ENCODE peak calls at places on chromosomes 16 and 17, in nine cellular contexts. One of them, this sample, is unnamed.

GRCh38 chr16:24430937-24431760 is 108.2 kb upstream of the RBBP6 start:
- DNase-seq in non-pigmented ciliary epithelial cell: no peak
- DNase-seq in right cardiac atrium: no peak
- DNase-seq in GM23338: no peak
- DNase-seq in effector memory CD4-positive, alpha-beta T cell: no peak
- DNase-seq in H54: peak
- DNase-seq in stimulated activated CD8-positive, alpha-beta memory T cell treated with anti-CD3 and anti-CD28 coated beads, Interleukin-4, amount 100 ng/mL, for 4 hours: no peak
- DNase-seq in heart right ventricle: no peak
- DNase-seq in mucosa of descending colon: no peak
- DNase-seq in this sample: no peak

GRCh38 chr16:27703545-27703944 is 153.6 kb downstream of the KATNIP start:
- DNase-seq in non-pigmented ciliary epithelial cell: no peak
- DNase-seq in right cardiac atrium: no peak
- DNase-seq in GM23338: no peak
- DNase-seq in effector memory CD4-positive, alpha-beta T cell: no peak
- DNase-seq in H54: no peak
- DNase-seq in stimulated activated CD8-positive, alpha-beta memory T cell treated with anti-CD3 and anti-CD28 coated beads, Interleukin-4, amount 100 ng/mL, for 4 hours: no peak
- DNase-seq in heart right ventricle: no peak
- DNase-seq in mucosa of descending colon: no peak
- DNase-seq in this sample: no peak

GRCh38 chr17:37478187-37478586 is 11.5 kb upstream of the DUSP14 start:
- DNase-seq in non-pigmented ciliary epithelial cell: no peak
- DNase-seq in right cardiac atrium: peak
- DNase-seq in GM23338: no peak
- DNase-seq in effector memory CD4-positive, alpha-beta T cell: no peak
- DNase-seq in H54: no peak
- DNase-seq in stimulated activated CD8-positive, alpha-beta memory T cell treated with anti-CD3 and anti-CD28 coated beads, Interleukin-4, amount 100 ng/mL, for 4 hours: no peak
- DNase-seq in heart right ventricle: peak
- DNase-seq in mucosa of descending colon: no peak
- DNase-seq in this sample: no peak

GRCh38 chr16:89291355-89291754 is 73.9 kb downstream of the ZNF778 start:
- DNase-seq in non-pigmented ciliary epithelial cell: no peak
- DNase-seq in right cardiac atrium: no peak
- DNase-seq in GM23338: no peak
- DNase-seq in effector memory CD4-positive, alpha-beta T cell: no peak
- DNase-seq in H54: no peak
- DNase-seq in stimulated activated CD8-positive, alpha-beta memory T cell treated with anti-CD3 and anti-CD28 coated beads, Interleukin-4, amount 100 ng/mL, for 4 hours: no peak
- DNase-seq in heart right ventricle: no peak
- DNase-seq in mucosa of descending colon: no peak
- DNase-seq in this sample: no peak

GRCh38 chr17:45325810-45326209 is 9.0 kb upstream of the MAP3K14 start:
- DNase-seq in non-pigmented ciliary epithelial cell: no peak
- DNase-seq in right cardiac atrium: no peak
- DNase-seq in GM23338: no peak
- DNase-seq in effector memory CD4-positive, alpha-beta T cell: no peak
- DNase-seq in H54: no peak
- DNase-seq in stimulated activated CD8-positive, alpha-beta memory T cell treated with anti-CD3 and anti-CD28 coated beads, Interleukin-4, amount 100 ng/mL, for 4 hours: no peak
- DNase-seq in heart right ventricle: no peak
- DNase-seq in mucosa of descending colon: no peak
- DNase-seq in this sample: no peak

GRCh38 chr16:19885456-19886060 is 910 bp upstream of the GPRC5B start:
- DNase-seq in non-pigmented ciliary epithelial cell: no peak
- DNase-seq in right cardiac atrium: peak
- DNase-seq in GM23338: peak
- DNase-seq in effector memory CD4-positive, alpha-beta T cell: no peak
- DNase-seq in H54: no peak
- DNase-seq in stimulated activated CD8-positive, alpha-beta memory T cell treated with anti-CD3 and anti-CD28 coated beads, Interleukin-4, amount 100 ng/mL, for 4 hours: no peak
- DNase-seq in heart right ventricle: no peak
- DNase-seq in mucosa of descending colon: peak
- DNase-seq in this sample: no peak

GRCh38 chr17:37576281-37576680 is 32.9 kb downstream of the SYNRG start:
- DNase-seq in non-pigmented ciliary epithelial cell: no peak
- DNase-seq in right cardiac atrium: no peak
- DNase-seq in GM23338: no peak
- DNase-seq in effector memory CD4-positive, alpha-beta T cell: no peak
- DNase-seq in H54: no peak
- DNase-seq in stimulated activated CD8-positive, alpha-beta memory T cell treated with anti-CD3 and anti-CD28 coated beads, Interleukin-4, amount 100 ng/mL, for 4 hours: no peak
- DNase-seq in heart right ventricle: no peak
- DNase-seq in mucosa of descending colon: no peak
- DNase-seq in this sample: no peak

GRCh38 chr16:87342978-87343752 is 26.0 kb upstream of the C16orf95 start:
- DNase-seq in non-pigmented ciliary epithelial cell: no peak
- DNase-seq in right cardiac atrium: no peak
- DNase-seq in GM23338: no peak
- DNase-seq in effector memory CD4-positive, alpha-beta T cell: no peak
- DNase-seq in H54: no peak
- DNase-seq in stimulated activated CD8-positive, alpha-beta memory T cell treated with anti-CD3 and anti-CD28 coated beads, Interleukin-4, amount 100 ng/mL, for 4 hours: no peak
- DNase-seq in heart right ventricle: peak
- DNase-seq in mucosa of descending colon: no peak
- DNase-seq in this sample: no peak

GRCh38 chr17:29582767-29583166 is 6.7 kb downstream of the GIT1 start:
- DNase-seq in non-pigmented ciliary epithelial cell: no peak
- DNase-seq in right cardiac atrium: no peak
- DNase-seq in GM23338: no peak
- DNase-seq in effector memory CD4-positive, alpha-beta T cell: no peak
- DNase-seq in H54: no peak
- DNase-seq in stimulated activated CD8-positive, alpha-beta memory T cell treated with anti-CD3 and anti-CD28 coated beads, Interleukin-4, amount 100 ng/mL, for 4 hours: no peak
- DNase-seq in heart right ventricle: no peak
- DNase-seq in mucosa of descending colon: peak
- DNase-seq in this sample: no peak

GRCh38 chr17:40068129-40068581 is 5.4 kb downstream of the THRA start:
- DNase-seq in non-pigmented ciliary epithelial cell: no peak
- DNase-seq in right cardiac atrium: no peak
- DNase-seq in GM23338: no peak
- DNase-seq in effector memory CD4-positive, alpha-beta T cell: no peak
- DNase-seq in H54: no peak
- DNase-seq in stimulated activated CD8-positive, alpha-beta memory T cell treated with anti-CD3 and anti-CD28 coated beads, Interleukin-4, amount 100 ng/mL, for 4 hours: no peak
- DNase-seq in heart right ventricle: no peak
- DNase-seq in mucosa of descending colon: peak
- DNase-seq in this sample: no peak

GRCh38 chr17:60065867-60066266 is 12.9 kb downstream of the HEATR6 start:
- DNase-seq in non-pigmented ciliary epithelial cell: no peak
- DNase-seq in right cardiac atrium: no peak
- DNase-seq in GM23338: no peak
- DNase-seq in effector memory CD4-positive, alpha-beta T cell: no peak
- DNase-seq in H54: no peak
- DNase-seq in stimulated activated CD8-positive, alpha-beta memory T cell treated with anti-CD3 and anti-CD28 coated beads, Interleukin-4, amount 100 ng/mL, for 4 hours: no peak
- DNase-seq in heart right ventricle: no peak
- DNase-seq in mucosa of descending colon: no peak
- DNase-seq in this sample: no peak

GRCh38 chr16:51888021-51888420 is 658.9 kb downstream of the TOX3 start:
- DNase-seq in non-pigmented ciliary epithelial cell: no peak
- DNase-seq in right cardiac atrium: no peak
- DNase-seq in GM23338: no peak
- DNase-seq in effector memory CD4-positive, alpha-beta T cell: no peak
- DNase-seq in H54: no peak
- DNase-seq in stimulated activated CD8-positive, alpha-beta memory T cell treated with anti-CD3 and anti-CD28 coated beads, Interleukin-4, amount 100 ng/mL, for 4 hours: no peak
- DNase-seq in heart right ventricle: no peak
- DNase-seq in mucosa of descending colon: no peak
- DNase-seq in this sample: no peak

GRCh38 chr17:37838276-37838675 is 85.9 kb upstream of the TBC1D3K start:
- DNase-seq in non-pigmented ciliary epithelial cell: no peak
- DNase-seq in right cardiac atrium: no peak
- DNase-seq in GM23338: no peak
- DNase-seq in effector memory CD4-positive, alpha-beta T cell: no peak
- DNase-seq in H54: no peak
- DNase-seq in stimulated activated CD8-positive, alpha-beta memory T cell treated with anti-CD3 and anti-CD28 coated beads, Interleukin-4, amount 100 ng/mL, for 4 hours: no peak
- DNase-seq in heart right ventricle: no peak
- DNase-seq in mucosa of descending colon: no peak
- DNase-seq in this sample: no peak

GRCh38 chr17:36602030-36602737 is 801 bp downstream of the MRM1 start:
- DNase-seq in non-pigmented ciliary epithelial cell: no peak
- DNase-seq in right cardiac atrium: no peak
- DNase-seq in GM23338: peak
- DNase-seq in effector memory CD4-positive, alpha-beta T cell: no peak
- DNase-seq in H54: no peak
- DNase-seq in stimulated activated CD8-positive, alpha-beta memory T cell treated with anti-CD3 and anti-CD28 coated beads, Interleukin-4, amount 100 ng/mL, for 4 hours: no peak
- DNase-seq in heart right ventricle: no peak
- DNase-seq in mucosa of descending colon: peak
- DNase-seq in this sample: no peak

GRCh38 chr17:32461853-32462617 is 17.7 kb downstream of the PSMD11 start:
- DNase-seq in non-pigmented ciliary epithelial cell: no peak
- DNase-seq in right cardiac atrium: peak
- DNase-seq in GM23338: peak
- DNase-seq in effector memory CD4-positive, alpha-beta T cell: peak
- DNase-seq in H54: no peak
- DNase-seq in stimulated activated CD8-positive, alpha-beta memory T cell treated with anti-CD3 and anti-CD28 coated beads, Interleukin-4, amount 100 ng/mL, for 4 hours: no peak
- DNase-seq in heart right ventricle: no peak
- DNase-seq in mucosa of descending colon: no peak
- DNase-seq in this sample: peak

GRCh38 chr16:27222499-27223225 is 19.3 kb downstream of the KDM8 start:
- DNase-seq in non-pigmented ciliary epithelial cell: no peak
- DNase-seq in right cardiac atrium: peak
- DNase-seq in GM23338: no peak
- DNase-seq in effector memory CD4-positive, alpha-beta T cell: no peak
- DNase-seq in H54: peak
- DNase-seq in stimulated activated CD8-positive, alpha-beta memory T cell treated with anti-CD3 and anti-CD28 coated beads, Interleukin-4, amount 100 ng/mL, for 4 hours: no peak
- DNase-seq in heart right ventricle: peak
- DNase-seq in mucosa of descending colon: peak
- DNase-seq in this sample: no peak

GRCh38 chr17:8583954-8584353 is 46.6 kb downstream of the MYH10 start:
- DNase-seq in non-pigmented ciliary epithelial cell: no peak
- DNase-seq in right cardiac atrium: no peak
- DNase-seq in GM23338: no peak
- DNase-seq in effector memory CD4-positive, alpha-beta T cell: no peak
- DNase-seq in H54: no peak
- DNase-seq in stimulated activated CD8-positive, alpha-beta memory T cell treated with anti-CD3 and anti-CD28 coated beads, Interleukin-4, amount 100 ng/mL, for 4 hours: no peak
- DNase-seq in heart right ventricle: no peak
- DNase-seq in mucosa of descending colon: no peak
- DNase-seq in this sample: no peak

GRCh38 chr16:78669994-78670393 is 570.5 kb downstream of the WWOX start:
- DNase-seq in non-pigmented ciliary epithelial cell: no peak
- DNase-seq in right cardiac atrium: peak
- DNase-seq in GM23338: no peak
- DNase-seq in effector memory CD4-positive, alpha-beta T cell: no peak
- DNase-seq in H54: no peak
- DNase-seq in stimulated activated CD8-positive, alpha-beta memory T cell treated with anti-CD3 and anti-CD28 coated beads, Interleukin-4, amount 100 ng/mL, for 4 hours: no peak
- DNase-seq in heart right ventricle: peak
- DNase-seq in mucosa of descending colon: no peak
- DNase-seq in this sample: no peak

GRCh38 chr17:75840779-75841123 is 3.5 kb downstream of the UNC13D start:
- DNase-seq in non-pigmented ciliary epithelial cell: no peak
- DNase-seq in right cardiac atrium: no peak
- DNase-seq in GM23338: no peak
- DNase-seq in effector memory CD4-positive, alpha-beta T cell: no peak
- DNase-seq in H54: no peak
- DNase-seq in stimulated activated CD8-positive, alpha-beta memory T cell treated with anti-CD3 and anti-CD28 coated beads, Interleukin-4, amount 100 ng/mL, for 4 hours: no peak
- DNase-seq in heart right ventricle: no peak
- DNase-seq in mucosa of descending colon: no peak
- DNase-seq in this sample: no peak

GRCh38 chr16:426115-426905 is 861 bp downstream of the RAB11FIP3 start:
- DNase-seq in non-pigmented ciliary epithelial cell: no peak
- DNase-seq in right cardiac atrium: peak
- DNase-seq in GM23338: peak
- DNase-seq in effector memory CD4-positive, alpha-beta T cell: no peak
- DNase-seq in H54: no peak
- DNase-seq in stimulated activated CD8-positive, alpha-beta memory T cell treated with anti-CD3 and anti-CD28 coated beads, Interleukin-4, amount 100 ng/mL, for 4 hours: no peak
- DNase-seq in heart right ventricle: peak
- DNase-seq in mucosa of descending colon: peak
- DNase-seq in this sample: no peak

GRCh38 chr17:72997559-72997958 is 94.9 kb downstream of the SLC39A11 start:
- DNase-seq in non-pigmented ciliary epithelial cell: no peak
- DNase-seq in right cardiac atrium: no peak
- DNase-seq in GM23338: no peak
- DNase-seq in effector memory CD4-positive, alpha-beta T cell: no peak
- DNase-seq in H54: no peak
- DNase-seq in stimulated activated CD8-positive, alpha-beta memory T cell treated with anti-CD3 and anti-CD28 coated beads, Interleukin-4, amount 100 ng/mL, for 4 hours: no peak
- DNase-seq in heart right ventricle: no peak
- DNase-seq in mucosa of descending colon: no peak
- DNase-seq in this sample: no peak

GRCh38 chr17:35476283-35476820 is 27.8 kb upstream of the SLFN13 start:
- DNase-seq in non-pigmented ciliary epithelial cell: no peak
- DNase-seq in right cardiac atrium: no peak
- DNase-seq in GM23338: no peak
- DNase-seq in effector memory CD4-positive, alpha-beta T cell: no peak
- DNase-seq in H54: no peak
- DNase-seq in stimulated activated CD8-positive, alpha-beta memory T cell treated with anti-CD3 and anti-CD28 coated beads, Interleukin-4, amount 100 ng/mL, for 4 hours: no peak
- DNase-seq in heart right ventricle: no peak
- DNase-seq in mucosa of descending colon: no peak
- DNase-seq in this sample: no peak

GRCh38 chr17:40283662-40284061 is 4.0 kb upstream of the CDC6 start:
- DNase-seq in non-pigmented ciliary epithelial cell: peak
- DNase-seq in right cardiac atrium: no peak
- DNase-seq in GM23338: no peak
- DNase-seq in effector memory CD4-positive, alpha-beta T cell: no peak
- DNase-seq in H54: peak
- DNase-seq in stimulated activated CD8-positive, alpha-beta memory T cell treated with anti-CD3 and anti-CD28 coated beads, Interleukin-4, amount 100 ng/mL, for 4 hours: no peak
- DNase-seq in heart right ventricle: no peak
- DNase-seq in mucosa of descending colon: no peak
- DNase-seq in this sample: peak

GRCh38 chr17:67588326-67588725 is 129.4 kb upstream of the NOL11 start:
- DNase-seq in non-pigmented ciliary epithelial cell: no peak
- DNase-seq in right cardiac atrium: no peak
- DNase-seq in GM23338: no peak
- DNase-seq in effector memory CD4-positive, alpha-beta T cell: no peak
- DNase-seq in H54: no peak
- DNase-seq in stimulated activated CD8-positive, alpha-beta memory T cell treated with anti-CD3 and anti-CD28 coated beads, Interleukin-4, amount 100 ng/mL, for 4 hours: no peak
- DNase-seq in heart right ventricle: no peak
- DNase-seq in mucosa of descending colon: no peak
- DNase-seq in this sample: no peak

GRCh38 chr17:9432121-9432866 is 143.3 kb downstream of the STX8 start:
- DNase-seq in non-pigmented ciliary epithelial cell: no peak
- DNase-seq in right cardiac atrium: no peak
- DNase-seq in GM23338: no peak
- DNase-seq in effector memory CD4-positive, alpha-beta T cell: no peak
- DNase-seq in H54: no peak
- DNase-seq in stimulated activated CD8-positive, alpha-beta memory T cell treated with anti-CD3 and anti-CD28 coated beads, Interleukin-4, amount 100 ng/mL, for 4 hours: no peak
- DNase-seq in heart right ventricle: no peak
- DNase-seq in mucosa of descending colon: no peak
- DNase-seq in this sample: no peak

This sample was measured in SW 1271.